ENCODE peak calls at places on chromosomes 16 and 17, in six cellular contexts. One of them, this sample, is unnamed.

GRCh38 chr17:38877130-38877851 is 7.4 kb downstream of the LASP1 start:
- DNase-seq in PC-9: no peak
- DNase-seq in activated B cell treated with CpG ODN at 0.5 μM for 24 hours: no peak
- DNase-seq in gastrocnemius medialis: no peak
- DNase-seq in left lung: no peak
- DNase-seq in progenitor cell of endocrine pancreas: no peak
- DNase-seq in this sample: no peak

GRCh38 chr16:35881654-35882053 is 2422.2 kb downstream of the TP53TG3F start:
- DNase-seq in PC-9: no peak
- DNase-seq in activated B cell treated with CpG ODN at 0.5 μM for 24 hours: no peak
- DNase-seq in gastrocnemius medialis: no peak
- DNase-seq in left lung: no peak
- DNase-seq in progenitor cell of endocrine pancreas: no peak
- DNase-seq in this sample: no peak

GRCh38 chr16:22077700-22078313 is 14.5 kb upstream of the VWA3A start:
- DNase-seq in PC-9: peak
- DNase-seq in activated B cell treated with CpG ODN at 0.5 μM for 24 hours: peak
- DNase-seq in gastrocnemius medialis: peak
- DNase-seq in left lung: peak
- DNase-seq in progenitor cell of endocrine pancreas: peak
- DNase-seq in this sample: peak

GRCh38 chr17:71032746-71033273 is 863.5 kb downstream of the KCNJ2 start:
- DNase-seq in PC-9: no peak
- DNase-seq in activated B cell treated with CpG ODN at 0.5 μM for 24 hours: no peak
- DNase-seq in gastrocnemius medialis: no peak
- DNase-seq in left lung: no peak
- DNase-seq in progenitor cell of endocrine pancreas: no peak
- DNase-seq in this sample: no peak

GRCh38 chr17:382644-383533 is 30.3 kb upstream of the RPH3AL start:
- DNase-seq in PC-9: no peak
- DNase-seq in activated B cell treated with CpG ODN at 0.5 μM for 24 hours: no peak
- DNase-seq in gastrocnemius medialis: peak
- DNase-seq in left lung: no peak
- DNase-seq in progenitor cell of endocrine pancreas: no peak
- DNase-seq in this sample: no peak

GRCh38 chr16:49756971-49757743 is 98.8 kb downstream of the ZNF423 start:
- DNase-seq in PC-9: no peak
- DNase-seq in activated B cell treated with CpG ODN at 0.5 μM for 24 hours: no peak
- DNase-seq in gastrocnemius medialis: no peak
- DNase-seq in left lung: no peak
- DNase-seq in progenitor cell of endocrine pancreas: no peak
- DNase-seq in this sample: no peak

GRCh38 chr16:4270595-4270994 is 2.2 kb downstream of the TFAP4 start:
- DNase-seq in PC-9: no peak
- DNase-seq in activated B cell treated with CpG ODN at 0.5 μM for 24 hours: no peak
- DNase-seq in gastrocnemius medialis: no peak
- DNase-seq in left lung: no peak
- DNase-seq in progenitor cell of endocrine pancreas: no peak
- DNase-seq in this sample: peak

GRCh38 chr16:85413713-85414663 is 199.1 kb upstream of the GSE1 start:
- DNase-seq in PC-9: no peak
- DNase-seq in activated B cell treated with CpG ODN at 0.5 μM for 24 hours: peak
- DNase-seq in gastrocnemius medialis: no peak
- DNase-seq in left lung: no peak
- DNase-seq in progenitor cell of endocrine pancreas: no peak
- DNase-seq in this sample: no peak

GRCh38 chr16:2150418-2151187 is 2.2 kb downstream of the RAB26 start:
- DNase-seq in PC-9: peak
- DNase-seq in activated B cell treated with CpG ODN at 0.5 μM for 24 hours: no peak
- DNase-seq in gastrocnemius medialis: no peak
- DNase-seq in left lung: no peak
- DNase-seq in progenitor cell of endocrine pancreas: no peak
- DNase-seq in this sample: no peak

GRCh38 chr16:72189865-72190371 is 18.0 kb upstream of the PMFBP1 start:
- DNase-seq in PC-9: no peak
- DNase-seq in activated B cell treated with CpG ODN at 0.5 μM for 24 hours: no peak
- DNase-seq in gastrocnemius medialis: no peak
- DNase-seq in left lung: peak
- DNase-seq in progenitor cell of endocrine pancreas: no peak
- DNase-seq in this sample: no peak

GRCh38 chr17:67421869-67422273 is 44.8 kb downstream of the PITPNC1 start:
- DNase-seq in PC-9: peak
- DNase-seq in activated B cell treated with CpG ODN at 0.5 μM for 24 hours: no peak
- DNase-seq in gastrocnemius medialis: no peak
- DNase-seq in left lung: no peak
- DNase-seq in progenitor cell of endocrine pancreas: no peak
- DNase-seq in this sample: peak

GRCh38 chr17:66347661-66348604 is 45.5 kb downstream of the PRKCA start:
- DNase-seq in PC-9: no peak
- DNase-seq in activated B cell treated with CpG ODN at 0.5 μM for 24 hours: no peak
- DNase-seq in gastrocnemius medialis: no peak
- DNase-seq in left lung: peak
- DNase-seq in progenitor cell of endocrine pancreas: no peak
- DNase-seq in this sample: no peak

GRCh38 chr16:54273566-54273965 is 13.0 kb downstream of the IRX3 start:
- DNase-seq in PC-9: no peak
- DNase-seq in activated B cell treated with CpG ODN at 0.5 μM for 24 hours: no peak
- DNase-seq in gastrocnemius medialis: no peak
- DNase-seq in left lung: no peak
- DNase-seq in progenitor cell of endocrine pancreas: no peak
- DNase-seq in this sample: no peak

GRCh38 chr16:648071-648785 is 937 bp upstream of the WDR90 start:
- DNase-seq in PC-9: no peak
- DNase-seq in activated B cell treated with CpG ODN at 0.5 μM for 24 hours: no peak
- DNase-seq in gastrocnemius medialis: peak
- DNase-seq in left lung: no peak
- DNase-seq in progenitor cell of endocrine pancreas: no peak
- DNase-seq in this sample: peak

GRCh38 chr16:85570213-85570734 is 42.8 kb upstream of the GSE1 start:
- DNase-seq in PC-9: peak
- DNase-seq in activated B cell treated with CpG ODN at 0.5 μM for 24 hours: peak
- DNase-seq in gastrocnemius medialis: no peak
- DNase-seq in left lung: peak
- DNase-seq in progenitor cell of endocrine pancreas: no peak
- DNase-seq in this sample: peak

GRCh38 chr16:15785386-15786059 is 71.3 kb downstream of the MYH11 start:
- DNase-seq in PC-9: no peak
- DNase-seq in activated B cell treated with CpG ODN at 0.5 μM for 24 hours: no peak
- DNase-seq in gastrocnemius medialis: no peak
- DNase-seq in left lung: no peak
- DNase-seq in progenitor cell of endocrine pancreas: no peak
- DNase-seq in this sample: no peak

GRCh38 chr17:12296120-12296727 is 275.5 kb downstream of the MAP2K4 start:
- DNase-seq in PC-9: no peak
- DNase-seq in activated B cell treated with CpG ODN at 0.5 μM for 24 hours: no peak
- DNase-seq in gastrocnemius medialis: no peak
- DNase-seq in left lung: no peak
- DNase-seq in progenitor cell of endocrine pancreas: no peak
- DNase-seq in this sample: no peak

GRCh38 chr16:81165411-81166097 is 69.4 kb upstream of the GCSH start:
- DNase-seq in PC-9: no peak
- DNase-seq in activated B cell treated with CpG ODN at 0.5 μM for 24 hours: no peak
- DNase-seq in gastrocnemius medialis: no peak
- DNase-seq in left lung: no peak
- DNase-seq in progenitor cell of endocrine pancreas: no peak
- DNase-seq in this sample: no peak

GRCh38 chr16:23206986-23207385 is 24.4 kb downstream of the SCNN1G start:
- DNase-seq in PC-9: no peak
- DNase-seq in activated B cell treated with CpG ODN at 0.5 μM for 24 hours: no peak
- DNase-seq in gastrocnemius medialis: no peak
- DNase-seq in left lung: no peak
- DNase-seq in progenitor cell of endocrine pancreas: no peak
- DNase-seq in this sample: no peak

GRCh38 chr16:85387171-85387507 is 226.0 kb upstream of the GSE1 start:
- DNase-seq in PC-9: no peak
- DNase-seq in activated B cell treated with CpG ODN at 0.5 μM for 24 hours: no peak
- DNase-seq in gastrocnemius medialis: no peak
- DNase-seq in left lung: peak
- DNase-seq in progenitor cell of endocrine pancreas: no peak
- DNase-seq in this sample: no peak

GRCh38 chr16:85798901-85799496 is 345 bp downstream of the EMC8 start:
- DNase-seq in PC-9: no peak
- DNase-seq in activated B cell treated with CpG ODN at 0.5 μM for 24 hours: no peak
- DNase-seq in gastrocnemius medialis: peak
- DNase-seq in left lung: peak
- DNase-seq in progenitor cell of endocrine pancreas: peak
- DNase-seq in this sample: peak

DNA sequence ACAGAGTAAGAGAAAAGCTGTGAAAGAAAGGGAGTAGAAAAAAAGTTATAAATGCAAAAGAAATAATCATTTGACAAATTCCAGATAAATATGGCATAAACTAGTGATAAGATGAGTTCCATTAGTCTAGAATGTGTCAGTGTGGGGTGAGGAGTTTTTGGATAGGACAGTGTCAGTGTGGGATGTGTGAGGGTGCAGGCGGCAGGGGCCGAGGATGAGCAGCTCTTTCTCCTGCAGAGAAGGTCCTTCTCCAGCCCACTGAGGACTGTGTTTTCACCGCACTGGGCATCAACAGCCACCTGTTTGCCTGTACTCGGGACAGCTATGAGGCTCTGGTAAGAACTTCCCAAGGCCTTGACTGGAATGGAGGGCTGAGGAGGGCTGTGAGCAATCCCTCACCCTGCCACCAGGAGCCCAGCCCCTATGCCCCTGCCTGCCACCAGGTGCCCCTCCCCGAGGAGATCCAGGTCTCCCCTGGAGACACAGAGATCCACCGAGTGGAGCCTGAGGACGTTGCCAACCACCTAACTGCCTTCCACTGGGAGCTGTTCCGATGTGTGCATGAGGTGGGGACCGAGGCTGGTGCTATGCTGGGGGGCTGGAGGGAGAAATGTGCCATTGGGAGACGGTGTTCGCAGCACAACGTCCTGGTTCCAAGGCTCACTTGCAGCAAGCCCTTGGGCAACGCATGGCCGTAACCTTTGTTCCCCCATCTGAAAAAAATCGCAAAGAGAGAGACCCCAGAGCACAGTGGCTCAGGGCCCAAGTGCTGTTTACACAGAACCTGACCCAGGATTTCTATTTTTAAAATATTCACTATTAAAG is 13.1 kb downstream of the RAPGEFL1 start:
- DNase-seq in PC-9: no peak
- DNase-seq in activated B cell treated with CpG ODN at 0.5 μM for 24 hours: peak
- DNase-seq in gastrocnemius medialis: no peak
- DNase-seq in left lung: no peak
- DNase-seq in progenitor cell of endocrine pancreas: peak
- DNase-seq in this sample: peak
- TF ChIP-seq CTCF in PC-9: peak
- TF ChIP-seq CTCF in activated B cell treated with CpG ODN at 0.5 μM for 24 hours: no peak
- TF ChIP-seq CTCF in gastrocnemius medialis: no peak
- TF ChIP-seq CTCF in left lung: peak
- TF ChIP-seq CTCF in progenitor cell of endocrine pancreas: peak
- TF ChIP-seq CTCF in this sample: no peak

DNA sequence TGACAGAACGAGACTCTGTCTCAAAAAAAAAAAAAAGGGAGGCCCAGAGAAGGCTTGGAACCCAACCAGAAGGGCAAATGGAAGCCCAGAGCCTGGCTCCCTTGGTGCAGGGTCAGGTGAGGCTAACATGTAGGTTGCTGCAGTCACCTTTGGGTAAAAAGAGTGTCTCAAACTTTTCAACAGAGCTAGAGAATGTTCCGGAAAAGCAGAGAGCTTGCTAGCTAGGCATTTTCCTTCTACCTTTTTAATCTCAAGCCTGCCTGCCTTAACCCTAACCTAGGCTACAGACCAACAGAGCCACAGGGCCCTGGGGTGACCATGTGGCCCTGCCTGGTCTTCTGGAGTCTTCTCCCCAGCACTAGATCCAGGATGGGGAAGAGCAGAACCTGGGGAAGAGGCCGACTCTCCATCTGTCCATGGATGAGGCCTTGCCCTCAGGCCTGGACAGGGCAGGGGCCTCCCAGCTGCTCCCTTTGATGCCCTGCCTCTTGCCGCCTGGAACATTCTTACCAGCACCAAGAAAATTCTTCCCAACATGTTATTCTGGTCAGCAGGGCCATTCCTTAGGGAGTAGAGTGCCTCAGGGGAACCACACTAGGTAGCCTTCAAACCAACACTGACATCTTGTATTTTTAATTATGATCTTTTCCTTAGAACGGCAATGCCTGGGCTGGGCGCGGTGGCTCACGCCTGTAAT is 30.1 kb downstream of the SLC43A2 start:
- DNase-seq in PC-9: no peak
- DNase-seq in activated B cell treated with CpG ODN at 0.5 μM for 24 hours: no peak
- DNase-seq in gastrocnemius medialis: no peak
- DNase-seq in left lung: no peak
- DNase-seq in progenitor cell of endocrine pancreas: no peak
- DNase-seq in this sample: no peak
- TF ChIP-seq CTCF in PC-9: no peak
- TF ChIP-seq CTCF in activated B cell treated with CpG ODN at 0.5 μM for 24 hours: no peak
- TF ChIP-seq CTCF in gastrocnemius medialis: no peak
- TF ChIP-seq CTCF in left lung: no peak
- TF ChIP-seq CTCF in progenitor cell of endocrine pancreas: no peak
- TF ChIP-seq CTCF in this sample: no peak

GRCh38 chr16:67874147-67874771 is 1.4 kb downstream of the EDC4 start:
- DNase-seq in PC-9: no peak
- DNase-seq in activated B cell treated with CpG ODN at 0.5 μM for 24 hours: no peak
- DNase-seq in gastrocnemius medialis: no peak
- DNase-seq in left lung: no peak
- DNase-seq in progenitor cell of endocrine pancreas: no peak
- DNase-seq in this sample: no peak
- TF ChIP-seq CTCF in PC-9: no peak
- TF ChIP-seq CTCF in activated B cell treated with CpG ODN at 0.5 μM for 24 hours: no peak
- TF ChIP-seq CTCF in gastrocnemius medialis: no peak
- TF ChIP-seq CTCF in left lung: no peak
- TF ChIP-seq CTCF in progenitor cell of endocrine pancreas: no peak
- TF ChIP-seq CTCF in this sample: no peak

GRCh38 chr16:57721356-57721755 is 14.2 kb upstream of the KATNB1 start:
- DNase-seq in PC-9: no peak
- DNase-seq in activated B cell treated with CpG ODN at 0.5 μM for 24 hours: no peak
- DNase-seq in gastrocnemius medialis: no peak
- DNase-seq in left lung: no peak
- DNase-seq in progenitor cell of endocrine pancreas: no peak
- DNase-seq in this sample: no peak

GRCh38 chr16:57722651-57723050 is 12.9 kb upstream of the KATNB1 start:
- DNase-seq in PC-9: no peak
- DNase-seq in activated B cell treated with CpG ODN at 0.5 μM for 24 hours: no peak
- DNase-seq in gastrocnemius medialis: no peak
- DNase-seq in left lung: no peak
- DNase-seq in progenitor cell of endocrine pancreas: no peak
- DNase-seq in this sample: no peak

GRCh38 chr16:57724541-57724940 is 11.0 kb upstream of the KATNB1 start:
- DNase-seq in PC-9: no peak
- DNase-seq in activated B cell treated with CpG ODN at 0.5 μM for 24 hours: no peak
- DNase-seq in gastrocnemius medialis: no peak
- DNase-seq in left lung: no peak
- DNase-seq in progenitor cell of endocrine pancreas: no peak
- DNase-seq in this sample: no peak

GRCh38 chr16:57721765-57722499 is 13.6 kb upstream of the KATNB1 start:
- DNase-seq in PC-9: no peak
- DNase-seq in activated B cell treated with CpG ODN at 0.5 μM for 24 hours: no peak
- DNase-seq in gastrocnemius medialis: no peak
- DNase-seq in left lung: no peak
- DNase-seq in progenitor cell of endocrine pancreas: no peak
- DNase-seq in this sample: peak

DNA sequence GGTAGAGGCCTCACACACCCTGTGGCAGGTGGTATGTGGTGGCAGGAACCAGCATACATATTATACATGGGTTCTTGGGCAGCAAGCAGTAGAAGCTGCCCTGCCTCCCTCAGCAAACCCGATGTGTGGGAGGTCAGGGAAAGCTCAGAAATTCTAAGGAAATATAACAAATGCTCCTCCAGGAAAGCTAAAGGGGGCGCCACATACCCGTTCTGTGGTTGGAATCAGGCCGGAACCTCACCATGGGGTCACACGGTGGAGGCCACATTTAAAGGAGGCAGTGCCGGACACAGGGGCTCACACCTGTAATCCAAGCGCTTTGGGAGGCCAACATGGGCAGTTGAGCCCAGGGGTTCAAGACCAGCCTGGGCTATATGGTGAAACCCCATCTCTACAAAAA is 12.4 kb upstream of the KATNB1 start:
- DNase-seq in PC-9: no peak
- DNase-seq in activated B cell treated with CpG ODN at 0.5 μM for 24 hours: no peak
- DNase-seq in gastrocnemius medialis: no peak
- DNase-seq in left lung: no peak
- DNase-seq in progenitor cell of endocrine pancreas: no peak
- DNase-seq in this sample: no peak
- TF ChIP-seq CTCF in PC-9: peak
- TF ChIP-seq CTCF in activated B cell treated with CpG ODN at 0.5 μM for 24 hours: no peak
- TF ChIP-seq CTCF in gastrocnemius medialis: no peak
- TF ChIP-seq CTCF in left lung: no peak
- TF ChIP-seq CTCF in progenitor cell of endocrine pancreas: peak
- TF ChIP-seq CTCF in this sample: no peak

This sample was measured in GM13976.